ENCODE peak calls at places on chromosomes 7 and 10, in six cellular contexts. One of them, this sample, is unnamed.

GRCh38 chr7:5303061-5303460 is 20.3 kb downstream of the SLC29A4 start:
- DNase-seq in left ventricle myocardium inferior: no peak
- DNase-seq in AG09319: no peak
- DNase-seq in IMR-90: no peak
- DNase-seq in amniotic stem cell: no peak
- DNase-seq in activated T-helper 1 cell treated with anti-CD3 and anti-CD28 coated beads, Interleukin-12 subunit alpha, Interleukin-12 subunit beta, Interleukin-2, Interleukin-4 antibody, amounts not matched to agents 30 ng/mL and 10 ng/mL and 1 ng/mL, durations not matched to agents 14 hours and 24 hours and 36 hours: no peak
- DNase-seq in this sample: no peak

GRCh38 chr7:155206286-155207020 is 91.2 kb upstream of the INSIG1 start:
- DNase-seq in left ventricle myocardium inferior: peak; percentile 54
- DNase-seq in AG09319: peak; percentile 31
- DNase-seq in IMR-90: peak; percentile 89
- DNase-seq in amniotic stem cell: no peak
- DNase-seq in activated T-helper 1 cell treated with anti-CD3 and anti-CD28 coated beads, Interleukin-12 subunit alpha, Interleukin-12 subunit beta, Interleukin-2, Interleukin-4 antibody, amounts not matched to agents 30 ng/mL and 10 ng/mL and 1 ng/mL, durations not matched to agents 14 hours and 24 hours and 36 hours: peak; percentile 59
- DNase-seq in this sample: peak; percentile 69

GRCh38 chr10:17951868-17952371 is at the start of gene SLC39A12:
- DNase-seq in left ventricle myocardium inferior: no peak
- DNase-seq in AG09319: no peak
- DNase-seq in IMR-90: peak; percentile 86
- DNase-seq in amniotic stem cell: no peak
- DNase-seq in activated T-helper 1 cell treated with anti-CD3 and anti-CD28 coated beads, Interleukin-12 subunit alpha, Interleukin-12 subunit beta, Interleukin-2, Interleukin-4 antibody, amounts not matched to agents 30 ng/mL and 10 ng/mL and 1 ng/mL, durations not matched to agents 14 hours and 24 hours and 36 hours: no peak
- DNase-seq in this sample: peak; percentile 2

GRCh38 chr10:43821103-43821502 is 172.4 kb upstream of the ZNF32 start:
- DNase-seq in left ventricle myocardium inferior: no peak
- DNase-seq in AG09319: no peak
- DNase-seq in IMR-90: no peak
- DNase-seq in amniotic stem cell: no peak
- DNase-seq in activated T-helper 1 cell treated with anti-CD3 and anti-CD28 coated beads, Interleukin-12 subunit alpha, Interleukin-12 subunit beta, Interleukin-2, Interleukin-4 antibody, amounts not matched to agents 30 ng/mL and 10 ng/mL and 1 ng/mL, durations not matched to agents 14 hours and 24 hours and 36 hours: no peak
- DNase-seq in this sample: no peak

GRCh38 chr7:100655908-100656674 is at the start of gene ACTL6B:
- DNase-seq in left ventricle myocardium inferior: peak; percentile 59
- DNase-seq in AG09319: no peak
- DNase-seq in IMR-90: peak; percentile 18
- DNase-seq in amniotic stem cell: no peak
- DNase-seq in activated T-helper 1 cell treated with anti-CD3 and anti-CD28 coated beads, Interleukin-12 subunit alpha, Interleukin-12 subunit beta, Interleukin-2, Interleukin-4 antibody, amounts not matched to agents 30 ng/mL and 10 ng/mL and 1 ng/mL, durations not matched to agents 14 hours and 24 hours and 36 hours: peak; percentile 67
- DNase-seq in this sample: no peak

GRCh38 chr10:26435852-26436251 is 2.3 kb upstream of the APBB1IP start:
- DNase-seq in left ventricle myocardium inferior: no peak
- DNase-seq in AG09319: no peak
- DNase-seq in IMR-90: no peak
- DNase-seq in amniotic stem cell: no peak
- DNase-seq in activated T-helper 1 cell treated with anti-CD3 and anti-CD28 coated beads, Interleukin-12 subunit alpha, Interleukin-12 subunit beta, Interleukin-2, Interleukin-4 antibody, amounts not matched to agents 30 ng/mL and 10 ng/mL and 1 ng/mL, durations not matched to agents 14 hours and 24 hours and 36 hours: no peak
- DNase-seq in this sample: no peak

GRCh38 chr10:43407148-43407575 is 1.8 kb downstream of the HNRNPF start:
- DNase-seq in left ventricle myocardium inferior: peak; percentile 68
- DNase-seq in AG09319: no peak
- DNase-seq in IMR-90: peak; percentile 36
- DNase-seq in amniotic stem cell: no peak
- DNase-seq in activated T-helper 1 cell treated with anti-CD3 and anti-CD28 coated beads, Interleukin-12 subunit alpha, Interleukin-12 subunit beta, Interleukin-2, Interleukin-4 antibody, amounts not matched to agents 30 ng/mL and 10 ng/mL and 1 ng/mL, durations not matched to agents 14 hours and 24 hours and 36 hours: peak; percentile 67
- DNase-seq in this sample: no peak

GRCh38 chr7:151088856-151089699 is 2.8 kb downstream of the AGAP3 start:
- DNase-seq in left ventricle myocardium inferior: peak; percentile 69
- DNase-seq in AG09319: no peak
- DNase-seq in IMR-90: peak; percentile 76
- DNase-seq in amniotic stem cell: no peak
- DNase-seq in activated T-helper 1 cell treated with anti-CD3 and anti-CD28 coated beads, Interleukin-12 subunit alpha, Interleukin-12 subunit beta, Interleukin-2, Interleukin-4 antibody, amounts not matched to agents 30 ng/mL and 10 ng/mL and 1 ng/mL, durations not matched to agents 14 hours and 24 hours and 36 hours: no peak
- DNase-seq in this sample: no peak

GRCh38 chr7:88306590-88307048 is at the start of gene STEAP4:
- DNase-seq in left ventricle myocardium inferior: peak; percentile 83
- DNase-seq in AG09319: peak; percentile 18
- DNase-seq in IMR-90: peak; percentile 0
- DNase-seq in amniotic stem cell: no peak
- DNase-seq in activated T-helper 1 cell treated with anti-CD3 and anti-CD28 coated beads, Interleukin-12 subunit alpha, Interleukin-12 subunit beta, Interleukin-2, Interleukin-4 antibody, amounts not matched to agents 30 ng/mL and 10 ng/mL and 1 ng/mL, durations not matched to agents 14 hours and 24 hours and 36 hours: no peak
- DNase-seq in this sample: no peak

GRCh38 chr10:117241541-117242462 is 888 bp downstream of the SLC18A2 start:
- DNase-seq in left ventricle myocardium inferior: no peak
- DNase-seq in AG09319: no peak
- DNase-seq in IMR-90: no peak
- DNase-seq in amniotic stem cell: no peak
- DNase-seq in activated T-helper 1 cell treated with anti-CD3 and anti-CD28 coated beads, Interleukin-12 subunit alpha, Interleukin-12 subunit beta, Interleukin-2, Interleukin-4 antibody, amounts not matched to agents 30 ng/mL and 10 ng/mL and 1 ng/mL, durations not matched to agents 14 hours and 24 hours and 36 hours: no peak
- DNase-seq in this sample: no peak

GRCh38 chr10:43205681-43206390 is 61.0 kb downstream of the RASGEF1A start:
- DNase-seq in left ventricle myocardium inferior: no peak
- DNase-seq in AG09319: no peak
- DNase-seq in IMR-90: no peak
- DNase-seq in amniotic stem cell: no peak
- DNase-seq in activated T-helper 1 cell treated with anti-CD3 and anti-CD28 coated beads, Interleukin-12 subunit alpha, Interleukin-12 subunit beta, Interleukin-2, Interleukin-4 antibody, amounts not matched to agents 30 ng/mL and 10 ng/mL and 1 ng/mL, durations not matched to agents 14 hours and 24 hours and 36 hours: no peak
- DNase-seq in this sample: no peak

GRCh38 chr7:116431783-116432182 is 67.8 kb upstream of the CAV2 start:
- DNase-seq in left ventricle myocardium inferior: no peak
- DNase-seq in AG09319: no peak
- DNase-seq in IMR-90: peak; percentile 31
- DNase-seq in amniotic stem cell: no peak
- DNase-seq in activated T-helper 1 cell treated with anti-CD3 and anti-CD28 coated beads, Interleukin-12 subunit alpha, Interleukin-12 subunit beta, Interleukin-2, Interleukin-4 antibody, amounts not matched to agents 30 ng/mL and 10 ng/mL and 1 ng/mL, durations not matched to agents 14 hours and 24 hours and 36 hours: no peak
- DNase-seq in this sample: no peak

GRCh38 chr7:80386686-80387085 is 125.2 kb downstream of the GNAT3 start:
- DNase-seq in left ventricle myocardium inferior: no peak
- DNase-seq in AG09319: no peak
- DNase-seq in IMR-90: peak; percentile 60
- DNase-seq in amniotic stem cell: no peak
- DNase-seq in activated T-helper 1 cell treated with anti-CD3 and anti-CD28 coated beads, Interleukin-12 subunit alpha, Interleukin-12 subunit beta, Interleukin-2, Interleukin-4 antibody, amounts not matched to agents 30 ng/mL and 10 ng/mL and 1 ng/mL, durations not matched to agents 14 hours and 24 hours and 36 hours: no peak
- DNase-seq in this sample: no peak

GRCh38 chr7:28591275-28591674 is 179.0 kb downstream of the CREB5 start:
- DNase-seq in left ventricle myocardium inferior: no peak
- DNase-seq in AG09319: no peak
- DNase-seq in IMR-90: no peak
- DNase-seq in amniotic stem cell: no peak
- DNase-seq in activated T-helper 1 cell treated with anti-CD3 and anti-CD28 coated beads, Interleukin-12 subunit alpha, Interleukin-12 subunit beta, Interleukin-2, Interleukin-4 antibody, amounts not matched to agents 30 ng/mL and 10 ng/mL and 1 ng/mL, durations not matched to agents 14 hours and 24 hours and 36 hours: no peak
- DNase-seq in this sample: no peak

GRCh38 chr7:128687131-128687530 is 15.0 kb downstream of the GARIN1A start:
- DNase-seq in left ventricle myocardium inferior: no peak
- DNase-seq in AG09319: no peak
- DNase-seq in IMR-90: no peak
- DNase-seq in amniotic stem cell: no peak
- DNase-seq in activated T-helper 1 cell treated with anti-CD3 and anti-CD28 coated beads, Interleukin-12 subunit alpha, Interleukin-12 subunit beta, Interleukin-2, Interleukin-4 antibody, amounts not matched to agents 30 ng/mL and 10 ng/mL and 1 ng/mL, durations not matched to agents 14 hours and 24 hours and 36 hours: no peak
- DNase-seq in this sample: no peak

GRCh38 chr7:11505471-11505870 is 326.5 kb downstream of the THSD7A start:
- DNase-seq in left ventricle myocardium inferior: no peak
- DNase-seq in AG09319: no peak
- DNase-seq in IMR-90: no peak
- DNase-seq in amniotic stem cell: no peak
- DNase-seq in activated T-helper 1 cell treated with anti-CD3 and anti-CD28 coated beads, Interleukin-12 subunit alpha, Interleukin-12 subunit beta, Interleukin-2, Interleukin-4 antibody, amounts not matched to agents 30 ng/mL and 10 ng/mL and 1 ng/mL, durations not matched to agents 14 hours and 24 hours and 36 hours: no peak
- DNase-seq in this sample: no peak

GRCh38 chr7:20466425-20467125 is 135.9 kb downstream of the ITGB8 start:
- DNase-seq in left ventricle myocardium inferior: no peak
- DNase-seq in AG09319: no peak
- DNase-seq in IMR-90: no peak
- DNase-seq in amniotic stem cell: no peak
- DNase-seq in activated T-helper 1 cell treated with anti-CD3 and anti-CD28 coated beads, Interleukin-12 subunit alpha, Interleukin-12 subunit beta, Interleukin-2, Interleukin-4 antibody, amounts not matched to agents 30 ng/mL and 10 ng/mL and 1 ng/mL, durations not matched to agents 14 hours and 24 hours and 36 hours: no peak
- DNase-seq in this sample: no peak

GRCh38 chr10:131876543-131876942 is 24.3 kb upstream of the PPP2R2D start:
- DNase-seq in left ventricle myocardium inferior: no peak
- DNase-seq in AG09319: no peak
- DNase-seq in IMR-90: no peak
- DNase-seq in amniotic stem cell: no peak
- DNase-seq in activated T-helper 1 cell treated with anti-CD3 and anti-CD28 coated beads, Interleukin-12 subunit alpha, Interleukin-12 subunit beta, Interleukin-2, Interleukin-4 antibody, amounts not matched to agents 30 ng/mL and 10 ng/mL and 1 ng/mL, durations not matched to agents 14 hours and 24 hours and 36 hours: no peak
- DNase-seq in this sample: no peak

GRCh38 chr7:50555594-50556140 is 9.5 kb downstream of the DDC start:
- DNase-seq in left ventricle myocardium inferior: no peak
- DNase-seq in AG09319: no peak
- DNase-seq in IMR-90: no peak
- DNase-seq in amniotic stem cell: no peak
- DNase-seq in activated T-helper 1 cell treated with anti-CD3 and anti-CD28 coated beads, Interleukin-12 subunit alpha, Interleukin-12 subunit beta, Interleukin-2, Interleukin-4 antibody, amounts not matched to agents 30 ng/mL and 10 ng/mL and 1 ng/mL, durations not matched to agents 14 hours and 24 hours and 36 hours: no peak
- DNase-seq in this sample: no peak

GRCh38 chr7:156175003-156175402 is 362.7 kb upstream of the SHH start:
- DNase-seq in left ventricle myocardium inferior: no peak
- DNase-seq in AG09319: no peak
- DNase-seq in IMR-90: no peak
- DNase-seq in amniotic stem cell: no peak
- DNase-seq in activated T-helper 1 cell treated with anti-CD3 and anti-CD28 coated beads, Interleukin-12 subunit alpha, Interleukin-12 subunit beta, Interleukin-2, Interleukin-4 antibody, amounts not matched to agents 30 ng/mL and 10 ng/mL and 1 ng/mL, durations not matched to agents 14 hours and 24 hours and 36 hours: no peak
- DNase-seq in this sample: no peak

GRCh38 chr10:112146799-112147198 is 36.8 kb downstream of the GPAM start:
- DNase-seq in left ventricle myocardium inferior: no peak
- DNase-seq in AG09319: no peak
- DNase-seq in IMR-90: no peak
- DNase-seq in amniotic stem cell: no peak
- DNase-seq in activated T-helper 1 cell treated with anti-CD3 and anti-CD28 coated beads, Interleukin-12 subunit alpha, Interleukin-12 subunit beta, Interleukin-2, Interleukin-4 antibody, amounts not matched to agents 30 ng/mL and 10 ng/mL and 1 ng/mL, durations not matched to agents 14 hours and 24 hours and 36 hours: no peak
- DNase-seq in this sample: no peak

GRCh38 chr10:75772153-75772887 is 340.9 kb downstream of the LRMDA start:
- DNase-seq in left ventricle myocardium inferior: no peak
- DNase-seq in AG09319: no peak
- DNase-seq in IMR-90: no peak
- DNase-seq in amniotic stem cell: no peak
- DNase-seq in activated T-helper 1 cell treated with anti-CD3 and anti-CD28 coated beads, Interleukin-12 subunit alpha, Interleukin-12 subunit beta, Interleukin-2, Interleukin-4 antibody, amounts not matched to agents 30 ng/mL and 10 ng/mL and 1 ng/mL, durations not matched to agents 14 hours and 24 hours and 36 hours: no peak
- DNase-seq in this sample: no peak

GRCh38 chr7:2609001-2609411 is 22.8 kb upstream of the TTYH3 start:
- DNase-seq in left ventricle myocardium inferior: no peak
- DNase-seq in AG09319: no peak
- DNase-seq in IMR-90: peak; percentile 43
- DNase-seq in amniotic stem cell: no peak
- DNase-seq in activated T-helper 1 cell treated with anti-CD3 and anti-CD28 coated beads, Interleukin-12 subunit alpha, Interleukin-12 subunit beta, Interleukin-2, Interleukin-4 antibody, amounts not matched to agents 30 ng/mL and 10 ng/mL and 1 ng/mL, durations not matched to agents 14 hours and 24 hours and 36 hours: no peak
- DNase-seq in this sample: no peak

GRCh38 chr10:76382381-76382851 is 951.0 kb downstream of the LRMDA start:
- DNase-seq in left ventricle myocardium inferior: no peak
- DNase-seq in AG09319: peak; percentile 92
- DNase-seq in IMR-90: peak; percentile 49
- DNase-seq in amniotic stem cell: no peak
- DNase-seq in activated T-helper 1 cell treated with anti-CD3 and anti-CD28 coated beads, Interleukin-12 subunit alpha, Interleukin-12 subunit beta, Interleukin-2, Interleukin-4 antibody, amounts not matched to agents 30 ng/mL and 10 ng/mL and 1 ng/mL, durations not matched to agents 14 hours and 24 hours and 36 hours: no peak
- DNase-seq in this sample: no peak

GRCh38 chr7:104979167-104979841 is 34.7 kb upstream of the KMT2E start:
- DNase-seq in left ventricle myocardium inferior: no peak
- DNase-seq in AG09319: no peak
- DNase-seq in IMR-90: peak; percentile 62
- DNase-seq in amniotic stem cell: no peak
- DNase-seq in activated T-helper 1 cell treated with anti-CD3 and anti-CD28 coated beads, Interleukin-12 subunit alpha, Interleukin-12 subunit beta, Interleukin-2, Interleukin-4 antibody, amounts not matched to agents 30 ng/mL and 10 ng/mL and 1 ng/mL, durations not matched to agents 14 hours and 24 hours and 36 hours: no peak
- DNase-seq in this sample: no peak

GRCh38 chr7:14125998-14126397 is 136.5 kb upstream of the ETV1 start:
- DNase-seq in left ventricle myocardium inferior: no peak
- DNase-seq in AG09319: no peak
- DNase-seq in IMR-90: peak; percentile 15
- DNase-seq in amniotic stem cell: peak; percentile 9
- DNase-seq in activated T-helper 1 cell treated with anti-CD3 and anti-CD28 coated beads, Interleukin-12 subunit alpha, Interleukin-12 subunit beta, Interleukin-2, Interleukin-4 antibody, amounts not matched to agents 30 ng/mL and 10 ng/mL and 1 ng/mL, durations not matched to agents 14 hours and 24 hours and 36 hours: no peak
- DNase-seq in this sample: no peak

GRCh38 chr7:139731802-139732470 is 45.9 kb downstream of the HIPK2 start:
- DNase-seq in left ventricle myocardium inferior: peak; percentile 82
- DNase-seq in AG09319: peak; percentile 50
- DNase-seq in IMR-90: peak; percentile 83
- DNase-seq in amniotic stem cell: peak; percentile 18
- DNase-seq in activated T-helper 1 cell treated with anti-CD3 and anti-CD28 coated beads, Interleukin-12 subunit alpha, Interleukin-12 subunit beta, Interleukin-2, Interleukin-4 antibody, amounts not matched to agents 30 ng/mL and 10 ng/mL and 1 ng/mL, durations not matched to agents 14 hours and 24 hours and 36 hours: no peak
- DNase-seq in this sample: peak; percentile 33

GRCh38 chr7:2108501-2109250 is 124.1 kb downstream of the MAD1L1 start:
- DNase-seq in left ventricle myocardium inferior: no peak
- DNase-seq in AG09319: no peak
- DNase-seq in IMR-90: peak; percentile 32
- DNase-seq in amniotic stem cell: no peak
- DNase-seq in activated T-helper 1 cell treated with anti-CD3 and anti-CD28 coated beads, Interleukin-12 subunit alpha, Interleukin-12 subunit beta, Interleukin-2, Interleukin-4 antibody, amounts not matched to agents 30 ng/mL and 10 ng/mL and 1 ng/mL, durations not matched to agents 14 hours and 24 hours and 36 hours: no peak
- DNase-seq in this sample: no peak

GRCh38 chr10:103966671-103967432 is at the start of gene SLK:
- DNase-seq in left ventricle myocardium inferior: peak; percentile 85
- DNase-seq in AG09319: peak; percentile 55
- DNase-seq in IMR-90: peak; percentile 79
- DNase-seq in amniotic stem cell: peak; percentile 73
- DNase-seq in activated T-helper 1 cell treated with anti-CD3 and anti-CD28 coated beads, Interleukin-12 subunit alpha, Interleukin-12 subunit beta, Interleukin-2, Interleukin-4 antibody, amounts not matched to agents 30 ng/mL and 10 ng/mL and 1 ng/mL, durations not matched to agents 14 hours and 24 hours and 36 hours: peak; percentile 81
- DNase-seq in this sample: no peak

GRCh38 chr7:124338861-124339260 is 306.0 kb upstream of the TMEM229A start:
- DNase-seq in left ventricle myocardium inferior: no peak
- DNase-seq in AG09319: no peak
- DNase-seq in IMR-90: no peak
- DNase-seq in amniotic stem cell: no peak
- DNase-seq in activated T-helper 1 cell treated with anti-CD3 and anti-CD28 coated beads, Interleukin-12 subunit alpha, Interleukin-12 subunit beta, Interleukin-2, Interleukin-4 antibody, amounts not matched to agents 30 ng/mL and 10 ng/mL and 1 ng/mL, durations not matched to agents 14 hours and 24 hours and 36 hours: no peak
- DNase-seq in this sample: no peak

GRCh38 chr10:67110286-67110685 is 184.4 kb downstream of the LRRTM3 start:
- DNase-seq in left ventricle myocardium inferior: no peak
- DNase-seq in AG09319: no peak
- DNase-seq in IMR-90: no peak
- DNase-seq in amniotic stem cell: no peak
- DNase-seq in activated T-helper 1 cell treated with anti-CD3 and anti-CD28 coated beads, Interleukin-12 subunit alpha, Interleukin-12 subunit beta, Interleukin-2, Interleukin-4 antibody, amounts not matched to agents 30 ng/mL and 10 ng/mL and 1 ng/mL, durations not matched to agents 14 hours and 24 hours and 36 hours: no peak
- DNase-seq in this sample: no peak

GRCh38 chr10:30639946-30640786 is 10.6 kb upstream of the LYZL2 start:
- DNase-seq in left ventricle myocardium inferior: no peak
- DNase-seq in AG09319: peak; percentile 36
- DNase-seq in IMR-90: peak; percentile 77
- DNase-seq in amniotic stem cell: peak; percentile 38
- DNase-seq in activated T-helper 1 cell treated with anti-CD3 and anti-CD28 coated beads, Interleukin-12 subunit alpha, Interleukin-12 subunit beta, Interleukin-2, Interleukin-4 antibody, amounts not matched to agents 30 ng/mL and 10 ng/mL and 1 ng/mL, durations not matched to agents 14 hours and 24 hours and 36 hours: no peak
- DNase-seq in this sample: peak; percentile 62

GRCh38 chr7:28981282-28981555 is 23.1 kb upstream of the TRIL start:
- DNase-seq in left ventricle myocardium inferior: no peak
- DNase-seq in AG09319: no peak
- DNase-seq in IMR-90: no peak
- DNase-seq in amniotic stem cell: no peak
- DNase-seq in activated T-helper 1 cell treated with anti-CD3 and anti-CD28 coated beads, Interleukin-12 subunit alpha, Interleukin-12 subunit beta, Interleukin-2, Interleukin-4 antibody, amounts not matched to agents 30 ng/mL and 10 ng/mL and 1 ng/mL, durations not matched to agents 14 hours and 24 hours and 36 hours: no peak
- DNase-seq in this sample: no peak

GRCh38 chr7:157009778-157010587 is 480 bp downstream of the MNX1 start:
- DNase-seq in left ventricle myocardium inferior: no peak
- DNase-seq in AG09319: no peak
- DNase-seq in IMR-90: no peak
- DNase-seq in amniotic stem cell: no peak
- DNase-seq in activated T-helper 1 cell treated with anti-CD3 and anti-CD28 coated beads, Interleukin-12 subunit alpha, Interleukin-12 subunit beta, Interleukin-2, Interleukin-4 antibody, amounts not matched to agents 30 ng/mL and 10 ng/mL and 1 ng/mL, durations not matched to agents 14 hours and 24 hours and 36 hours: no peak
- DNase-seq in this sample: no peak

GRCh38 chr7:81606078-81606863 is 163.6 kb downstream of the HGF start:
- DNase-seq in left ventricle myocardium inferior: no peak
- DNase-seq in AG09319: no peak
- DNase-seq in IMR-90: no peak
- DNase-seq in amniotic stem cell: no peak
- DNase-seq in activated T-helper 1 cell treated with anti-CD3 and anti-CD28 coated beads, Interleukin-12 subunit alpha, Interleukin-12 subunit beta, Interleukin-2, Interleukin-4 antibody, amounts not matched to agents 30 ng/mL and 10 ng/mL and 1 ng/mL, durations not matched to agents 14 hours and 24 hours and 36 hours: no peak
- DNase-seq in this sample: no peak

GRCh38 chr7:121084748-121085336 is 96.3 kb downstream of the CPED1 start:
- DNase-seq in left ventricle myocardium inferior: no peak
- DNase-seq in AG09319: peak; percentile 51
- DNase-seq in IMR-90: peak; percentile 96
- DNase-seq in amniotic stem cell: peak; percentile 28
- DNase-seq in activated T-helper 1 cell treated with anti-CD3 and anti-CD28 coated beads, Interleukin-12 subunit alpha, Interleukin-12 subunit beta, Interleukin-2, Interleukin-4 antibody, amounts not matched to agents 30 ng/mL and 10 ng/mL and 1 ng/mL, durations not matched to agents 14 hours and 24 hours and 36 hours: no peak
- DNase-seq in this sample: peak; percentile 76

GRCh38 chr7:142338633-142339501 is 81.0 kb upstream of the PRSS58 start:
- DNase-seq in left ventricle myocardium inferior: no peak
- DNase-seq in AG09319: no peak
- DNase-seq in IMR-90: peak; percentile 14
- DNase-seq in amniotic stem cell: no peak
- DNase-seq in activated T-helper 1 cell treated with anti-CD3 and anti-CD28 coated beads, Interleukin-12 subunit alpha, Interleukin-12 subunit beta, Interleukin-2, Interleukin-4 antibody, amounts not matched to agents 30 ng/mL and 10 ng/mL and 1 ng/mL, durations not matched to agents 14 hours and 24 hours and 36 hours: no peak
- DNase-seq in this sample: no peak

GRCh38 chr10:121501796-121502195 is 96.4 kb downstream of the FGFR2 start:
- DNase-seq in left ventricle myocardium inferior: no peak
- DNase-seq in AG09319: no peak
- DNase-seq in IMR-90: no peak
- DNase-seq in amniotic stem cell: no peak
- DNase-seq in activated T-helper 1 cell treated with anti-CD3 and anti-CD28 coated beads, Interleukin-12 subunit alpha, Interleukin-12 subunit beta, Interleukin-2, Interleukin-4 antibody, amounts not matched to agents 30 ng/mL and 10 ng/mL and 1 ng/mL, durations not matched to agents 14 hours and 24 hours and 36 hours: no peak
- DNase-seq in this sample: no peak

GRCh38 chr10:122551450-122551849 is 9.1 kb upstream of the DMBT1 start:
- DNase-seq in left ventricle myocardium inferior: no peak
- DNase-seq in AG09319: no peak
- DNase-seq in IMR-90: no peak
- DNase-seq in amniotic stem cell: no peak
- DNase-seq in activated T-helper 1 cell treated with anti-CD3 and anti-CD28 coated beads, Interleukin-12 subunit alpha, Interleukin-12 subunit beta, Interleukin-2, Interleukin-4 antibody, amounts not matched to agents 30 ng/mL and 10 ng/mL and 1 ng/mL, durations not matched to agents 14 hours and 24 hours and 36 hours: no peak
- DNase-seq in this sample: no peak